ENCODE peak calls at places on chromosomes 16 and 17, in ten cellular contexts. Y is PC-3, P is NCI-H69, R is NCI-H774, O is lower leg skin, T is GM13977, B is tibial artery, W is HuH-7.5, C is neural progenitor cell, E is cardiac septum. H is an unnamed sample.
A peak's percentile ranks its signal among the peaks of the same experiment; 100 is the strongest.

GRCh38 chr17:60601443-60602384 is 1.7 kb downstream of the PPM1D start:
- DNase-seq in E (no peak), R (peak; percentile 72), Y (peak; percentile 88), T (peak; percentile 52), B (peak; percentile 43), W (peak; percentile 91), O (no peak), C (peak; percentile 75), P (peak; percentile 92), H (peak; percentile 82)

GRCh38 chr17:77444653-77445029 is 303.9 kb downstream of the SEC14L1 start:
- DNase-seq in C (no peak), T (no peak), E (no peak), O (no peak), W (no peak), Y (no peak), R (no peak), B (no peak), P (no peak), H (no peak)

GRCh38 chr16:10929853-10930754 is 12.2 kb downstream of the DEXI start:
- DNase-seq in R (no peak), E (no peak), T (no peak), C (no peak), O (no peak), Y (no peak), P (no peak), B (no peak), W (no peak), H (no peak)

GRCh38 chr16:29808219-29808900 is 2.0 kb downstream of the MAZ start:
- DNase-seq in B (no peak), C (no peak), R (no peak), P (peak; percentile 49), E (no peak), T (no peak), O (no peak), W (no peak), Y (no peak), H (peak; percentile 54)

GRCh38 chr17:39080416-39081179 is 70.8 kb downstream of the PLXDC1 start:
- DNase-seq in Y (peak; percentile 9), W (no peak), E (no peak), P (peak; percentile 88), B (peak; percentile 62), O (no peak), R (no peak), T (no peak), C (peak; percentile 50), H (no peak)

GRCh38 chr17:82517230-82517865 is 2.2 kb upstream of the FOXK2 start:
- DNase-seq in R (no peak), T (no peak), W (no peak), B (no peak), C (no peak), O (no peak), E (no peak), P (peak; percentile 62), Y (no peak), H (no peak)

GRCh38 chr16:54522596-54522995 is 236.0 kb upstream of the IRX3 start:
- DNase-seq in Y (no peak), R (no peak), O (no peak), E (no peak), C (no peak), W (no peak), T (no peak), P (no peak), B (no peak), H (no peak)

GRCh38 chr17:57903961-57904360 is 51.3 kb downstream of the CUEDC1 start:
- DNase-seq in R (no peak), O (no peak), T (no peak), E (no peak), P (no peak), W (no peak), C (no peak), Y (no peak), B (no peak), H (no peak)

GRCh38 chr16:86862596-86862995 is 284.2 kb downstream of the FOXL1 start:
- DNase-seq in P (no peak), C (no peak), O (no peak), T (no peak), B (no peak), Y (no peak), E (no peak), R (no peak), W (no peak), H (no peak)

GRCh38 chr16:50684823-50685455 is 3.8 kb upstream of the SNX20 start:
- DNase-seq in B (no peak), Y (no peak), C (no peak), W (no peak), T (no peak), E (peak; percentile 72), P (no peak), R (no peak), O (no peak), H (no peak)